ENCODE peak calls at places on chromosomes 4 and X, in nine cellular contexts. One of them, this sample, is unnamed.

GRCh38 chrX:42946544-42947223 is 168.7 kb upstream of the PPP1R2C start:
- DNase-seq in endothelial cell: no peak
- DNase-seq in ACHN: no peak
- DNase-seq in fibroblast of lung: no peak
- DNase-seq in tibial nerve: no peak
- DNase-seq in tibial artery: no peak
- DNase-seq in foreskin fibroblast: no peak
- DNase-seq in lower lobe of right lung: no peak
- DNase-seq in heart left ventricle: no peak
- DNase-seq in this sample: no peak

GRCh38 chrX:119698835-119699234 is 5.9 kb upstream of the SEPTIN6 start:
- DNase-seq in lower lobe of right lung: no peak
- DNase-seq in tibial nerve: no peak
- DNase-seq in heart left ventricle: no peak
- DNase-seq in endothelial cell: peak; percentile 30
- DNase-seq in foreskin fibroblast: peak; percentile 71
- DNase-seq in tibial artery: no peak
- DNase-seq in fibroblast of lung: peak; percentile 52
- DNase-seq in ACHN: peak; percentile 53
- DNase-seq in this sample: peak; percentile 21

GRCh38 chrX:135931644-135932487 is 38.4 kb downstream of the SAGE1 start:
- DNase-seq in tibial nerve: peak; percentile 22
- DNase-seq in ACHN: peak; percentile 17
- DNase-seq in endothelial cell: peak; percentile 54
- DNase-seq in fibroblast of lung: peak; percentile 20
- DNase-seq in tibial artery: peak; percentile 22
- DNase-seq in heart left ventricle: peak; percentile 23
- DNase-seq in lower lobe of right lung: peak; percentile 44
- DNase-seq in foreskin fibroblast: peak; percentile 58
- DNase-seq in this sample: no peak

GRCh38 chr4:182862166-182862875 is 54.9 kb downstream of the DCTD start:
- DNase-seq in ACHN: no peak
- DNase-seq in heart left ventricle: no peak
- DNase-seq in tibial artery: no peak
- DNase-seq in foreskin fibroblast: no peak
- DNase-seq in tibial nerve: no peak
- DNase-seq in endothelial cell: no peak
- DNase-seq in fibroblast of lung: no peak
- DNase-seq in lower lobe of right lung: no peak
- DNase-seq in this sample: no peak

GRCh38 chrX:46912673-46913491 is 661 bp downstream of the JADE3 start:
- DNase-seq in heart left ventricle: peak; percentile 23
- DNase-seq in tibial nerve: no peak
- DNase-seq in fibroblast of lung: peak; percentile 20
- DNase-seq in foreskin fibroblast: peak; percentile 72
- DNase-seq in ACHN: peak; percentile 37
- DNase-seq in tibial artery: peak; percentile 21
- DNase-seq in endothelial cell: peak; percentile 61
- DNase-seq in lower lobe of right lung: peak; percentile 54
- DNase-seq in this sample: peak; percentile 7

GRCh38 chr4:86924805-86925204 is 10.0 kb upstream of the AFF1 start:
- DNase-seq in endothelial cell: no peak
- DNase-seq in ACHN: peak; percentile 88
- DNase-seq in lower lobe of right lung: no peak
- DNase-seq in foreskin fibroblast: peak; percentile 78
- DNase-seq in tibial artery: peak; percentile 32
- DNase-seq in tibial nerve: no peak
- DNase-seq in fibroblast of lung: peak; percentile 69
- DNase-seq in heart left ventricle: no peak
- DNase-seq in this sample: no peak

GRCh38 chr4:165684177-165684870 is 188.7 kb upstream of the TLL1 start:
- DNase-seq in ACHN: peak; percentile 74
- DNase-seq in lower lobe of right lung: no peak
- DNase-seq in tibial artery: no peak
- DNase-seq in fibroblast of lung: peak; percentile 89
- DNase-seq in tibial nerve: no peak
- DNase-seq in heart left ventricle: no peak
- DNase-seq in endothelial cell: no peak
- DNase-seq in foreskin fibroblast: peak; percentile 69
- DNase-seq in this sample: no peak

GRCh38 chrX:154458116-154458953 is at the start of gene PLXNA3:
- DNase-seq in lower lobe of right lung: peak; percentile 60
- DNase-seq in tibial artery: no peak
- DNase-seq in tibial nerve: no peak
- DNase-seq in fibroblast of lung: peak; percentile 30
- DNase-seq in endothelial cell: peak; percentile 50
- DNase-seq in foreskin fibroblast: peak; percentile 70
- DNase-seq in heart left ventricle: peak; percentile 55
- DNase-seq in ACHN: peak; percentile 21
- DNase-seq in this sample: no peak

GRCh38 chr4:53614616-53615015 is 23.3 kb upstream of the LNX1 start:
- DNase-seq in tibial nerve: no peak
- DNase-seq in ACHN: no peak
- DNase-seq in heart left ventricle: no peak
- DNase-seq in endothelial cell: no peak
- DNase-seq in foreskin fibroblast: no peak
- DNase-seq in tibial artery: no peak
- DNase-seq in lower lobe of right lung: no peak
- DNase-seq in fibroblast of lung: no peak
- DNase-seq in this sample: no peak

GRCh38 chr4:29046166-29046565 is 1674.0 kb upstream of the PCDH7 start:
- DNase-seq in heart left ventricle: no peak
- DNase-seq in ACHN: no peak
- DNase-seq in fibroblast of lung: peak; percentile 47
- DNase-seq in tibial nerve: no peak
- DNase-seq in lower lobe of right lung: no peak
- DNase-seq in foreskin fibroblast: peak; percentile 1
- DNase-seq in tibial artery: no peak
- DNase-seq in endothelial cell: no peak
- DNase-seq in this sample: no peak

GRCh38 chrX:47587091-47587891 is 5.1 kb downstream of the TIMP1 start:
- DNase-seq in lower lobe of right lung: no peak
- DNase-seq in tibial artery: no peak
- DNase-seq in ACHN: no peak
- DNase-seq in foreskin fibroblast: peak; percentile 50
- DNase-seq in tibial nerve: no peak
- DNase-seq in fibroblast of lung: no peak
- DNase-seq in endothelial cell: no peak
- DNase-seq in heart left ventricle: no peak
- DNase-seq in this sample: no peak

GRCh38 chrX:109537324-109537665 is 651 bp downstream of the NXT2 start:
- DNase-seq in tibial nerve: no peak
- DNase-seq in heart left ventricle: no peak
- DNase-seq in lower lobe of right lung: no peak
- DNase-seq in foreskin fibroblast: peak; percentile 65
- DNase-seq in fibroblast of lung: peak; percentile 71
- DNase-seq in endothelial cell: peak; percentile 2
- DNase-seq in tibial artery: peak; percentile 39
- DNase-seq in ACHN: peak; percentile 32
- DNase-seq in this sample: no peak

GRCh38 chrX:119181491-119181890 is 53.9 kb upstream of the KIAA1210 start:
- DNase-seq in ACHN: peak; percentile 21
- DNase-seq in fibroblast of lung: peak; percentile 5
- DNase-seq in foreskin fibroblast: no peak
- DNase-seq in lower lobe of right lung: no peak
- DNase-seq in heart left ventricle: no peak
- DNase-seq in endothelial cell: peak; percentile 34
- DNase-seq in tibial artery: no peak
- DNase-seq in tibial nerve: no peak
- DNase-seq in this sample: no peak

GRCh38 chr4:8796096-8796495 is 75.5 kb downstream of the HMX1 start:
- DNase-seq in ACHN: no peak
- DNase-seq in lower lobe of right lung: no peak
- DNase-seq in tibial nerve: no peak
- DNase-seq in fibroblast of lung: no peak
- DNase-seq in heart left ventricle: no peak
- DNase-seq in foreskin fibroblast: no peak
- DNase-seq in tibial artery: no peak
- DNase-seq in endothelial cell: no peak
- DNase-seq in this sample: no peak

GRCh38 chr4:60992037-60992436 is 208.1 kb upstream of the ADGRL3 start:
- DNase-seq in ACHN: no peak
- DNase-seq in heart left ventricle: no peak
- DNase-seq in lower lobe of right lung: no peak
- DNase-seq in fibroblast of lung: peak; percentile 51
- DNase-seq in foreskin fibroblast: no peak
- DNase-seq in tibial artery: no peak
- DNase-seq in tibial nerve: no peak
- DNase-seq in endothelial cell: no peak
- DNase-seq in this sample: no peak

GRCh38 chr4:42280327-42281095 is 116.8 kb upstream of the SHISA3 start:
- DNase-seq in ACHN: peak; percentile 40
- DNase-seq in endothelial cell: peak; percentile 30
- DNase-seq in fibroblast of lung: no peak
- DNase-seq in lower lobe of right lung: no peak
- DNase-seq in tibial nerve: no peak
- DNase-seq in foreskin fibroblast: no peak
- DNase-seq in tibial artery: no peak
- DNase-seq in heart left ventricle: no peak
- DNase-seq in this sample: no peak

GRCh38 chr4:72286185-72286584 is 254.4 kb downstream of the NPFFR2 start:
- DNase-seq in lower lobe of right lung: no peak
- DNase-seq in tibial nerve: no peak
- DNase-seq in tibial artery: no peak
- DNase-seq in heart left ventricle: no peak
- DNase-seq in ACHN: peak; percentile 33
- DNase-seq in foreskin fibroblast: peak; percentile 15
- DNase-seq in endothelial cell: no peak
- DNase-seq in fibroblast of lung: peak; percentile 32
- DNase-seq in this sample: no peak

GRCh38 chrX:40816906-40817305 is 81.6 kb upstream of the MED14 start:
- DNase-seq in tibial artery: no peak
- DNase-seq in ACHN: no peak
- DNase-seq in tibial nerve: no peak
- DNase-seq in fibroblast of lung: no peak
- DNase-seq in endothelial cell: no peak
- DNase-seq in heart left ventricle: no peak
- DNase-seq in lower lobe of right lung: no peak
- DNase-seq in foreskin fibroblast: no peak
- DNase-seq in this sample: no peak

GRCh38 chr4:155399974-155400697 is 23.4 kb upstream of the MAP9 start:
- DNase-seq in tibial artery: no peak
- DNase-seq in lower lobe of right lung: no peak
- DNase-seq in endothelial cell: no peak
- DNase-seq in heart left ventricle: no peak
- DNase-seq in fibroblast of lung: no peak
- DNase-seq in foreskin fibroblast: no peak
- DNase-seq in tibial nerve: no peak
- DNase-seq in ACHN: no peak
- DNase-seq in this sample: no peak

GRCh38 chr4:16897991-16898827 is at the start of gene LDB2:
- DNase-seq in ACHN: no peak
- DNase-seq in endothelial cell: peak; percentile 55
- DNase-seq in tibial nerve: peak; percentile 51
- DNase-seq in foreskin fibroblast: peak; percentile 84
- DNase-seq in heart left ventricle: peak; percentile 67
- DNase-seq in fibroblast of lung: peak; percentile 92
- DNase-seq in lower lobe of right lung: peak; percentile 48
- DNase-seq in tibial artery: peak; percentile 66
- DNase-seq in this sample: no peak

GRCh38 chrX:136431625-136432024 is 56.1 kb upstream of the BRS3 start:
- DNase-seq in fibroblast of lung: no peak
- DNase-seq in ACHN: no peak
- DNase-seq in foreskin fibroblast: no peak
- DNase-seq in lower lobe of right lung: no peak
- DNase-seq in tibial artery: no peak
- DNase-seq in tibial nerve: no peak
- DNase-seq in endothelial cell: no peak
- DNase-seq in heart left ventricle: no peak
- DNase-seq in this sample: no peak

GRCh38 chr4:127843704-127844604 is 36.7 kb upstream of the PLK4 start:
- DNase-seq in ACHN: no peak
- DNase-seq in endothelial cell: no peak
- DNase-seq in heart left ventricle: no peak
- DNase-seq in tibial nerve: no peak
- DNase-seq in lower lobe of right lung: no peak
- DNase-seq in tibial artery: no peak
- DNase-seq in fibroblast of lung: no peak
- DNase-seq in foreskin fibroblast: no peak
- DNase-seq in this sample: no peak

GRCh38 chr4:3305610-3306371 is 13.0 kb downstream of the RGS12 start:
- DNase-seq in fibroblast of lung: peak; percentile 41
- DNase-seq in foreskin fibroblast: peak; percentile 40
- DNase-seq in ACHN: no peak
- DNase-seq in heart left ventricle: no peak
- DNase-seq in tibial artery: peak; percentile 13
- DNase-seq in lower lobe of right lung: peak; percentile 32
- DNase-seq in endothelial cell: peak; percentile 47
- DNase-seq in tibial nerve: peak; percentile 1
- DNase-seq in this sample: no peak

GRCh38 chr4:22090655-22091350 is 142.2 kb upstream of the KCNIP4 start:
- DNase-seq in lower lobe of right lung: no peak
- DNase-seq in ACHN: no peak
- DNase-seq in heart left ventricle: no peak
- DNase-seq in tibial nerve: no peak
- DNase-seq in endothelial cell: no peak
- DNase-seq in foreskin fibroblast: peak; percentile 54
- DNase-seq in tibial artery: no peak
- DNase-seq in fibroblast of lung: peak; percentile 50
- DNase-seq in this sample: no peak

GRCh38 chrX:8288590-8288989 is 117.5 kb upstream of the VCX2 start:
- DNase-seq in tibial artery: no peak
- DNase-seq in ACHN: no peak
- DNase-seq in tibial nerve: no peak
- DNase-seq in fibroblast of lung: no peak
- DNase-seq in lower lobe of right lung: no peak
- DNase-seq in endothelial cell: no peak
- DNase-seq in foreskin fibroblast: no peak
- DNase-seq in heart left ventricle: no peak
- DNase-seq in this sample: no peak